ENCODE peak calls at places on chromosomes 16 and 17, in ten cellular contexts. M is tibial nerve, V is H1, Q is A549, I is stomach, T is K562, G is transverse colon, S is SK-N-SH, H is suprapubic skin, R is ovary. U is an unnamed sample. For H3K4me1, the result is how much of the 10 kb centered on the place peaks cover.

GRCh38 chr17:43905985-43906852 is 1.1 kb downstream of the MPP2 start:
- DNase-seq in S (peak), M (peak), Q (peak), T (peak), H (peak), R (peak), V (no peak), I (peak), G (peak), U (peak)

GRCh38 chr16:53781023-53781605 is 77.2 kb downstream of the FTO start:
- DNase-seq in S (no peak), Q (no peak), I (no peak), R (no peak), H (no peak), V (no peak), T (no peak), M (no peak), G (no peak), U (no peak)

GRCh38 chr16:89482824-89483220 is 7.5 kb downstream of the ANKRD11 start:
- DNase-seq in Q (no peak), H (no peak), V (no peak), R (no peak), M (no peak), G (peak), T (no peak), S (no peak), I (no peak), U (no peak)

GRCh38 chr16:15440852-15441251 is 6.5 kb downstream of the BMERB1 start:
- DNase-seq in T (no peak), I (no peak), V (no peak), H (no peak), M (no peak), G (no peak), Q (peak), S (no peak), R (no peak), U (no peak)

GRCh38 chr17:622356-622755 is 92.3 kb downstream of the VPS53 start:
- DNase-seq in I (no peak), T (no peak), Q (no peak), M (no peak), V (no peak), S (no peak), G (no peak), H (no peak), R (no peak), U (no peak)

GRCh38 chr16:27924411-27925118 is 138.9 kb downstream of the GSG1L start:
- DNase-seq in S (no peak), V (no peak), T (no peak), M (no peak), G (no peak), R (no peak), Q (no peak), H (no peak), I (no peak), U (no peak)

GRCh38 chr16:88634141-88634993 is 4.0 kb upstream of the IL17C start:
- DNase-seq in V (no peak), I (peak), M (no peak), Q (no peak), R (peak), S (no peak), G (peak), T (peak), H (no peak), U (no peak)

GRCh38 chr16:54568897-54569807 is 282.6 kb upstream of the IRX3 start:
- DNase-seq in R (no peak), I (no peak), Q (no peak), M (no peak), G (no peak), V (no peak), S (no peak), H (no peak), T (no peak), U (no peak)

GRCh38 chr17:65942592-65942991 is 249.3 kb downstream of the CEP112 start:
- DNase-seq in S (no peak), T (no peak), R (no peak), Q (no peak), G (no peak), I (no peak), M (no peak), V (no peak), H (no peak), U (no peak)

GRCh38 chr16:68800257-68800875 is 43.0 kb upstream of the TANGO6 start:
- DNase-seq in Q (peak), V (peak), I (peak), G (peak), R (peak), S (peak), M (peak), H (no peak), T (peak), U (peak)

GRCh38 chr17:1957037-1957436 is 68.1 kb downstream of the RTN4RL1 start:
- DNase-seq in S (no peak), G (no peak), H (no peak), V (no peak), R (no peak), T (no peak), I (no peak), Q (no peak), M (no peak), U (no peak)

GRCh38 chr17:82229686-82230626 is 1.1 kb downstream of the SLC16A3 start:
- DNase-seq in Q (no peak), T (no peak), S (no peak), I (no peak), R (no peak), G (peak), H (no peak), M (no peak), V (no peak), U (peak)
- TF ChIP-seq EP300 in Q (no peak), T (no peak), S (no peak), I (no peak), R (no peak), G (no peak), H (no peak), M (no peak), V (no peak), U (no peak)

GRCh38 chr17:7837375-7838290 is 3.6 kb downstream of the KDM6B start:
- DNase-seq in G (no peak), M (no peak), I (no peak), H (no peak), S (no peak), Q (no peak), V (no peak), R (no peak), T (no peak), U (no peak)
- H3K4me1 ChIP-seq in G (half or more), M (half or more), I (half or more), H (half or more), S (under half), Q (under half), V (under half), R (under half), T (under half), U (half or more)

GRCh38 chr17:75069783-75070182 is 18.0 kb upstream of the SLC16A5 start:
- DNase-seq in G (no peak), M (no peak), I (peak), H (no peak), Q (peak), V (no peak), R (no peak), S (peak), T (no peak), U (no peak)
- TF ChIP-seq EP300 in G (no peak), M (no peak), I (no peak), H (no peak), Q (no peak), V (no peak), R (no peak), S (no peak), T (no peak), U (no peak)

DNA sequence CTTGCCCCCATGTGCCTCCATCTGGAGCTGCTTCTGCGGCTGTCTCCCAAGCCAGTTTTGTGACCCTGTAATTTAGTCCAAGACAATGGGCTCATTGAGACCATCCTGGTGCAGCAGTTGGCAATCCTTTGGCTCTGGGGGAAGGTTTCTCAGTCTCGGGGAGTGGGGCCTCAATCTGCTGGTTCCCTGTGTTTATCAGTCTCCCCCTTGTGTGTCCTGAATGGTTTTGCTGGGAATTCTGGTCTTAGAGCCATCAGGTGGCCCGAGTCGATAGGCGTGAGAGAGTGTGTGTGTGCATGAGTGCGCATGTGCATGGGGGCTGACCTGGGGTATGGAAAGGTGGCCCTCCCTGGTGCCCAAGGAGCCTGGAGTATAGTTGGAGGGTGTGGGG is 234.8 kb downstream of the SEC14L1 start:
- DNase-seq in Q (no peak), R (peak), T (no peak), M (no peak), V (no peak), G (no peak), I (no peak), S (no peak), H (no peak), U (peak)
- H3K4me1 ChIP-seq in Q (half or more), R (half or more), T (under half), M (half or more), V (under half), G (half or more), I (half or more), S (half or more), H (half or more), U (half or more)

DNA sequence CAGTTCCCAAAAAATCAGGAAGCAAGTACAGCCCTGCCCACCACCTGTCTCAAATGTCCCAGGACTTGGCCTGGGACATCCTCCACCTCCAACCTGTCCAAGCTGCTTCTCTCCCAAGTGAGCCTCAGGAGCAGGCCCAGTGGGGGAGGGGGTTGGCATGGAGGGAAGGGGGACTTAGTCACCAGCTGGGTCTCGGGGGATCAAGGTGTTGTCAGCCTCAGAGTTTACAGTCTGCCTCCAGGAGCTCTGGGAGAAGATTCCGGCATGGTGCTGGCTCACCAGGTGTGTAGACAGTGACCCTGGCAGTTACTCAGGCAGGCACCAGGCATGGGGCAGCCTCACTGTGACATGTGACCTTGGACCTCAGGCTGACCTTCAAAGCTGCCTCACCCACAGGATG is 19.7 kb downstream of the ZNF423 start:
- DNase-seq in Q (no peak), H (no peak), I (no peak), R (peak), T (no peak), V (no peak), G (no peak), S (no peak), M (no peak), U (no peak)
- TF ChIP-seq EP300 in Q (no peak), H (no peak), I (no peak), R (no peak), T (no peak), V (no peak), G (no peak), S (no peak), M (no peak), U (no peak)

GRCh38 chr17:9199474-9200196 is 178.3 kb downstream of the NTN1 start:
- DNase-seq in S (no peak), T (peak), Q (no peak), M (no peak), V (no peak), H (no peak), G (no peak), R (no peak), I (no peak), U (no peak)
- H3K4me1 ChIP-seq in S (under half), T (under half), Q (under half), M (under half), V (under half), H (under half), G (under half), R (under half), I (under half), U (under half)

GRCh38 chr17:15954222-15954621 is 9.3 kb downstream of the ADORA2B start:
- DNase-seq in G (no peak), R (no peak), S (no peak), V (no peak), M (no peak), I (no peak), Q (peak), H (no peak), T (no peak), U (peak)

GRCh38 chr17:15957206-15957605 is 12.3 kb downstream of the ADORA2B start:
- DNase-seq in Q (no peak), H (no peak), I (no peak), V (no peak), G (no peak), T (no peak), R (no peak), M (no peak), S (no peak), U (peak)

GRCh38 chr17:15957608-15958307 is 12.8 kb downstream of the ADORA2B start:
- DNase-seq in I (no peak), V (no peak), H (no peak), T (no peak), M (no peak), S (no peak), Q (no peak), R (no peak), G (no peak), U (peak)

GRCh38 chr17:15958484-15958854 is 13.5 kb downstream of the ADORA2B start:
- DNase-seq in R (no peak), H (no peak), Q (no peak), I (no peak), G (no peak), M (no peak), V (no peak), T (no peak), S (no peak), U (peak)

DNA sequence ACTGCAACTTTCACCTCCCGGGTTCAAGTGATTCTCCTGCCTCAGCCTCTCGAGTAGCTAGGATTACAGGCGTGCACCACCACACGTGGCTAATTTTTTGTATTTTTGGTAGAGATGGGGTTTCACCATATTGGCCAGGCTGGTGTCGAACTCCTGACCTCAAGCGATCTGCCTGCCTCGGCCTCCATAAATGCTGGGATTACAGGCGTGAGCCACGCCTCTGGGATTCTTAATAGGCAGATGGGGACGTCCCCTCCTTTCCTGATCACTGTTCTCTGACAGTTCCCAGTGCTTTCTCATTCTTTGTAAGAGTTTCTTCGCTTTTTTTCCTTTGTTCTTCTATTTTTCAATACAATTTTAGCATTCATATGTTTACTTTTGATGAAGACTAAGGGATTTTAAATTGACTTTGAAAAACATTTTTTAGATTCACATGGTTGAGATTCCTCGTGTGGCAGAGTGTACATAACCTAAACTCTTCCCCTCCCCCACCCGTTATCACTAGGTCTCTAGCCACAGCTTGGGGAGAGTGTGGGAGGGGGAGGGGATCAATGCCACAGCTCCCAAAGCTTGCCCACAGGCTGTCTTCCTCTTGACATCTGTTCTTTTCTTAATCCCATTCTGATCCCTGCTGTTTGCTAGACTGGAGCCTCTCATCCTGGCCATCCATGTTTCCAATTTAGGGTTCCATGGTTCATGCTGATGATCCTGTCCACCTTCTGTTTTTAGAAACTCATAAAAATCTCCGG is 11.0 kb downstream of the ADORA2B start:
- DNase-seq in H (no peak), G (no peak), T (peak), V (no peak), I (no peak), M (no peak), S (no peak), Q (no peak), R (no peak), U (peak)
- TF ChIP-seq EP300 in H (no peak), G (no peak), T (peak), V (no peak), I (no peak), M (no peak), S (no peak), Q (no peak), R (no peak), U (no peak)

DNA sequence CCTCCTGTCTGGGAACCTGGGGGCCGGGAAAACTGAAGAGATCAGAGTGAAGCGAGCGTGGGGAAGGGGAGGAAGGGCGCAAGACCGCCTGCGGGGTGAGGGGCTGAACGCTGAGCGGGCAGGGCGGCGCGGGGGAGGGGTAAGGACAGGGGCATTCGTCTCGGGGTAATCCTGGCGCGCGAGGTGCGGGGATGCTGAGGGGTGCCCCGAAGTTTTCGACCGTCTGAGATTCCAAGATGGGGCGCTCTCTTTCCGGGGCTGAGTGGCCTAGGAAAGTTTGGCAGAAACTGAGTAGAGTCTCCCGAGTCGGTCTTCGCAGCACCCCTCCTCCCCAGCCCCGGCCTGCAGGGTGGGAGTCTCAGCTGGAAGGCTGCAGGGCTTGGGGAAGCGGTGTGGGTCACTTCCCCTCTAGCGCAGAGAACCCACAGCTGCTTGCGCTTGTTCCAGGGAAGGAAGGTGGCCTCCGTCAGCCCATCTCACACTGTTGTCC is 571 bp downstream of the TTYH2 start:
- DNase-seq in H (no peak), R (peak), M (no peak), I (no peak), G (peak), Q (no peak), S (no peak), V (no peak), T (no peak), U (peak)
- H3K4me1 ChIP-seq in H (half or more), R (under half), M (half or more), I (half or more), G (under half), Q (under half), S (half or more), V (under half), T (under half), U (under half)

U was measured in sigmoid colon.